ENCODE peak calls at places on chromosomes 2 and 18, in ten cellular contexts. I, A, O, J, W, C, D, R, S and Y are unnamed samples.

GRCh38 chr2:65920659-65921058 is 488.3 kb upstream of the SPRED2 start:
- DNase-seq in I (no peak), A (no peak), O (no peak), J (no peak), W (no peak), C (no peak), D (no peak), R (no peak), S (no peak), Y (no peak)

GRCh38 chr18:57426187-57426586 is 9.0 kb upstream of the ONECUT2 start:
- DNase-seq in I (no peak), A (no peak), O (no peak), J (no peak), W (no peak), C (no peak), D (no peak), R (no peak), S (no peak), Y (no peak)

GRCh38 chr2:119996148-119996547 is 16.7 kb upstream of the EPB41L5 start:
- DNase-seq in I (no peak), A (no peak), O (no peak), J (no peak), W (peak; percentile 66), C (no peak), D (no peak), R (no peak), S (no peak), Y (no peak)

GRCh38 chr2:124778076-124778475 is 753.0 kb downstream of the CNTNAP5 start:
- DNase-seq in I (no peak), A (no peak), O (no peak), J (no peak), W (peak; percentile 2), C (no peak), D (no peak), R (no peak), S (no peak), Y (no peak)

GRCh38 chr2:195331124-195331523 is 325.9 kb upstream of the SLC39A10 start:
- DNase-seq in I (no peak), A (no peak), O (no peak), J (no peak), W (no peak), C (no peak), D (no peak), R (no peak), S (no peak), Y (no peak)

GRCh38 chr18:80171190-80171872 is 62.3 kb downstream of the ADNP2 start:
- DNase-seq in I (no peak), A (peak; percentile 36), O (no peak), J (peak; percentile 69), W (peak; percentile 53), C (peak; percentile 82), D (peak; percentile 29), R (peak; percentile 70), S (peak; percentile 18), Y (peak; percentile 84)

GRCh38 chr2:102439065-102439695 is 16.2 kb downstream of the IL18RAP start:
- DNase-seq in I (peak; percentile 45), A (no peak), O (no peak), J (no peak), W (peak; percentile 71), C (no peak), D (peak; percentile 14), R (no peak), S (no peak), Y (no peak)

GRCh38 chr18:43662657-43663056 is 385.4 kb upstream of the SYT4 start:
- DNase-seq in I (no peak), A (no peak), O (no peak), J (no peak), W (peak; percentile 92), C (no peak), D (no peak), R (no peak), S (no peak), Y (no peak)

GRCh38 chr2:48600204-48600813 is 17.3 kb upstream of the GTF2A1L start:
- DNase-seq in I (no peak), A (no peak), O (no peak), J (no peak), W (peak; percentile 67), C (no peak), D (peak; percentile 46), R (peak; percentile 67), S (no peak), Y (peak; percentile 25)

GRCh38 chr18:24344509-24344908 is 53.1 kb downstream of the OSBPL1A start:
- DNase-seq in I (no peak), A (no peak), O (no peak), J (no peak), W (no peak), C (no peak), D (no peak), R (no peak), S (no peak), Y (no peak)
- H3K4me1 ChIP-seq in I (no peaks in the 10 kb centered on the region), A (no peaks in the 10 kb centered on the region), O (no peaks in the 10 kb centered on the region), J (no peaks in the 10 kb centered on the region), W (peaks cover 3% of the 10 kb centered on the region), C (no peaks in the 10 kb centered on the region), D (no peaks in the 10 kb centered on the region), R (no peaks in the 10 kb centered on the region), S (no peaks in the 10 kb centered on the region), Y (peaks cover 15% of the 10 kb centered on the region)

GRCh38 chr18:35590935-35591334 is 9.4 kb downstream of the GALNT1 start:
- DNase-seq in I (no peak), A (no peak), O (no peak), J (no peak), W (no peak), C (no peak), D (no peak), R (no peak), S (no peak), Y (no peak)

GRCh38 chr18:35588995-35589394 is 7.5 kb downstream of the GALNT1 start:
- DNase-seq in I (no peak), A (no peak), O (no peak), J (peak; percentile 65), W (no peak), C (no peak), D (no peak), R (peak; percentile 86), S (no peak), Y (no peak)

GRCh38 chr18:35592298-35592697 is 10.8 kb downstream of the GALNT1 start:
- DNase-seq in I (no peak), A (no peak), O (no peak), J (no peak), W (no peak), C (no peak), D (no peak), R (no peak), S (no peak), Y (no peak)

GRCh38 chr18:35585608-35586007 is 4.1 kb downstream of the GALNT1 start:
- DNase-seq in I (no peak), A (no peak), O (no peak), J (no peak), W (no peak), C (no peak), D (no peak), R (no peak), S (no peak), Y (no peak)

DNA sequence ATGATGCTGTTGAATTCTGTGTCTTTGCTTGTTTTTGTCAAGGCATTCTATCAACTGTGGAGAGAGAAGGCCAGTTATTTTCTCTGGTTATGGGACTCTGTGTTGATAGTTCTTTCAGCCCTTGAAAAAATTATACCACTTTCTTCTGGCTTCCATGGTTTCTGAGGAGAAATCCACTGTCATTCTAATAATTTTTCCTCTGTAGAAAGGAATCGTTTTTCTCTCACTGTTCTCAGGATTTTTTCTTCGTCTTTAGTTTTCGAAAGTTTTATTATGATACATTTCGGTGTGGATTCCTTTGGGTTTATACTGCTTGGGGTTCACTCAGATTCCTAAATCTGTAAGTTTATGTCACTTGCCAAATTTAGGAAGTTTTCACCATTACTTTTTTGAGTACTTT is 6.6 kb downstream of the GALNT1 start:
- DNase-seq in I (no peak), A (no peak), O (no peak), J (no peak), W (no peak), C (no peak), D (no peak), R (no peak), S (no peak), Y (no peak)
- H3K4me1 ChIP-seq in I (peaks cover 33% of the 10 kb centered on the region), A (peaks cover 5% of the 10 kb centered on the region), O (no peaks in the 10 kb centered on the region), J (no peaks in the 10 kb centered on the region), W (no peaks in the 10 kb centered on the region), C (no peaks in the 10 kb centered on the region), D (peaks cover 7% of the 10 kb centered on the region), R (peaks cover 36% of the 10 kb centered on the region), S (peaks cover 3% of the 10 kb centered on the region), Y (no peaks in the 10 kb centered on the region)

GRCh38 chr2:161138429-161138828 is 21.8 kb upstream of the TANK start:
- DNase-seq in I (no peak), A (no peak), O (peak; percentile 13), J (no peak), W (no peak), C (no peak), D (no peak), R (no peak), S (no peak), Y (no peak)
- H3K4me1 ChIP-seq in I (peaks cover 34% of the 10 kb centered on the region), A (peaks cover 23% of the 10 kb centered on the region), O (peaks cover 15% of the 10 kb centered on the region), J (no peaks in the 10 kb centered on the region), W (no peaks in the 10 kb centered on the region), C (peaks cover 5% of the 10 kb centered on the region), D (peaks cover 64% of the 10 kb centered on the region), R (peaks cover 11% of the 10 kb centered on the region), S (peaks cover 4% of the 10 kb centered on the region), Y (no peaks in the 10 kb centered on the region)

GRCh38 chr2:191249131-191249813 is 4.1 kb downstream of the MYO1B start:
- DNase-seq in I (no peak), A (no peak), O (no peak), J (no peak), W (peak; percentile 34), C (no peak), D (no peak), R (no peak), S (no peak), Y (no peak)

GRCh38 chr2:191245046-191245868 is at the start of gene MYO1B:
- DNase-seq in I (peak; percentile 90), A (peak; percentile 87), O (peak; percentile 10), J (peak; percentile 90), W (peak; percentile 68), C (peak; percentile 85), D (peak; percentile 89), R (peak; percentile 87), S (peak; percentile 47), Y (peak; percentile 74)

GRCh38 chr2:191245869-191246531 is 796 bp downstream of the MYO1B start:
- DNase-seq in I (no peak), A (peak; percentile 74), O (no peak), J (peak; percentile 89), W (peak; percentile 67), C (peak; percentile 83), D (peak; percentile 71), R (peak; percentile 97), S (peak; percentile 66), Y (peak; percentile 92)

GRCh38 chr2:191247381-191248057 is 2.3 kb downstream of the MYO1B start:
- DNase-seq in I (no peak), A (peak; percentile 35), O (no peak), J (no peak), W (peak; percentile 89), C (no peak), D (peak; percentile 89), R (peak; percentile 21), S (no peak), Y (no peak)

DNA sequence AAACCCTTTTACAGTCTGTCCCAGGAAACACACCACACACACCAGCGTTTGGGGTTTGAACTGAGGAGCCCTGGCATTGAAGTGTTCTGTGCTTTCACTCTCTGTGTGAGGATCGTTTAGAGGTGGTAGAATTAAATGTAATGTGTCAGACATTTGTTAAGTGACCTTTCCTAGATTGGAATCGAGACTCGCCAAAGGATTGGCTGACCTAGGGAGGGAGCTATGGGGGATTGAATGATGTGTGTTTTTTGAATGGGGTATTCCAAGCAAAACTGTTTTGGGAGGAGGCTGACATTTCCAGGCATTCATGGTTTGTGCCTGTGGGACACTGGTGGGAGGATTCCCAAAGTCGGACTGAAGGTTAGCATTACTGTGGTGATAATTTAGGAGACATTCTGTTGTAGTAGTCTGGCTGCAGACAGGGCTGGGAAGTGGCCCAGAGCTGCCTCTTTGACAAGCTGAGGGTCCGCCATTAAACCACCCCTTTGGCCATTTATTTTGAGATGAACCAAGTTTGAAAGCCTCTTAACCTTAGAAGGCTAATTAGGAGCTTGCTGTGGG is 1.7 kb downstream of the MYO1B start:
- DNase-seq in I (no peak), A (no peak), O (no peak), J (no peak), W (peak; percentile 47), C (no peak), D (no peak), R (no peak), S (no peak), Y (no peak)
- H3K4me1 ChIP-seq in I (peaks cover 32% of the 10 kb centered on the region), A (peaks cover 62% of the 10 kb centered on the region), O (no peaks in the 10 kb centered on the region), J (peaks cover 27% of the 10 kb centered on the region), W (peaks cover 23% of the 10 kb centered on the region), C (peaks cover 2% of the 10 kb centered on the region), D (peaks cover 53% of the 10 kb centered on the region), R (peaks cover 52% of the 10 kb centered on the region), S (peaks cover 11% of the 10 kb centered on the region), Y (peaks cover 7% of the 10 kb centered on the region)